ENCODE peak calls at places on chromosome 10, in ten cellular contexts. One of them, this sample, is unnamed.
A peak's percentile ranks its signal among the peaks of the same experiment; 100 is the strongest.

GRCh38 chr10:131546086-131546810 is 234.7 kb upstream of the TCERG1L start:
- DNase-seq in neural progenitor cell: no peak
- DNase-seq in body of pancreas: no peak
- DNase-seq in right lobe of liver: no peak
- DNase-seq in astrocyte of the spinal cord: no peak
- DNase-seq in fibroblast of the aortic adventitia: no peak
- DNase-seq in fibroblast of lung: no peak
- DNase-seq in adipocyte: no peak
- DNase-seq in astrocyte: no peak
- DNase-seq in CD8-positive, alpha-beta memory T cell: no peak
- DNase-seq in this sample: no peak

GRCh38 chr10:124992462-124993344 is 50.8 kb downstream of the ZRANB1 start:
- DNase-seq in neural progenitor cell: peak; percentile 70
- DNase-seq in body of pancreas: peak; percentile 77
- DNase-seq in right lobe of liver: peak; percentile 72
- DNase-seq in astrocyte of the spinal cord: peak; percentile 72
- DNase-seq in fibroblast of the aortic adventitia: peak; percentile 75
- DNase-seq in fibroblast of lung: peak; percentile 68
- DNase-seq in adipocyte: peak; percentile 77
- DNase-seq in astrocyte: peak; percentile 38
- DNase-seq in CD8-positive, alpha-beta memory T cell: no peak
- DNase-seq in this sample: no peak

GRCh38 chr10:79223346-79224048 is 123.8 kb upstream of the PPIF start:
- DNase-seq in neural progenitor cell: peak; percentile 53
- DNase-seq in body of pancreas: peak; percentile 71
- DNase-seq in right lobe of liver: no peak
- DNase-seq in astrocyte of the spinal cord: peak; percentile 69
- DNase-seq in fibroblast of the aortic adventitia: peak; percentile 75
- DNase-seq in fibroblast of lung: peak; percentile 82
- DNase-seq in adipocyte: no peak
- DNase-seq in astrocyte: peak; percentile 80
- DNase-seq in CD8-positive, alpha-beta memory T cell: no peak
- DNase-seq in this sample: peak; percentile 75

GRCh38 chr10:18071591-18071990 is 68.6 kb upstream of the CACNB2 start:
- DNase-seq in neural progenitor cell: no peak
- DNase-seq in body of pancreas: no peak
- DNase-seq in right lobe of liver: no peak
- DNase-seq in astrocyte of the spinal cord: no peak
- DNase-seq in fibroblast of the aortic adventitia: peak; percentile 20
- DNase-seq in fibroblast of lung: no peak
- DNase-seq in adipocyte: no peak
- DNase-seq in astrocyte: peak; percentile 39
- DNase-seq in CD8-positive, alpha-beta memory T cell: no peak
- DNase-seq in this sample: no peak

GRCh38 chr10:28503114-28503513 is 29.8 kb upstream of the WAC start:
- DNase-seq in neural progenitor cell: no peak
- DNase-seq in body of pancreas: peak; percentile 32
- DNase-seq in right lobe of liver: no peak
- DNase-seq in astrocyte of the spinal cord: peak; percentile 27
- DNase-seq in fibroblast of the aortic adventitia: peak; percentile 6
- DNase-seq in fibroblast of lung: no peak
- DNase-seq in adipocyte: no peak
- DNase-seq in astrocyte: no peak
- DNase-seq in CD8-positive, alpha-beta memory T cell: no peak
- DNase-seq in this sample: no peak

GRCh38 chr10:17290226-17290625 is 62.2 kb downstream of the VIM start:
- DNase-seq in neural progenitor cell: peak; percentile 41
- DNase-seq in body of pancreas: peak; percentile 18
- DNase-seq in right lobe of liver: no peak
- DNase-seq in astrocyte of the spinal cord: peak; percentile 9
- DNase-seq in fibroblast of the aortic adventitia: peak; percentile 36
- DNase-seq in fibroblast of lung: peak; percentile 46
- DNase-seq in adipocyte: peak; percentile 8
- DNase-seq in astrocyte: peak; percentile 2
- DNase-seq in CD8-positive, alpha-beta memory T cell: no peak
- DNase-seq in this sample: no peak

GRCh38 chr10:110074986-110075664 is 67.3 kb downstream of the ADD3 start:
- DNase-seq in neural progenitor cell: no peak
- DNase-seq in body of pancreas: no peak
- DNase-seq in right lobe of liver: no peak
- DNase-seq in astrocyte of the spinal cord: peak; percentile 84
- DNase-seq in fibroblast of the aortic adventitia: peak; percentile 94
- DNase-seq in fibroblast of lung: peak; percentile 87
- DNase-seq in adipocyte: peak; percentile 91
- DNase-seq in astrocyte: peak; percentile 80
- DNase-seq in CD8-positive, alpha-beta memory T cell: no peak
- DNase-seq in this sample: peak; percentile 83

GRCh38 chr10:110336111-110336721 is 31.5 kb upstream of the SMNDC1 start:
- DNase-seq in neural progenitor cell: peak; percentile 78
- DNase-seq in body of pancreas: no peak
- DNase-seq in right lobe of liver: no peak
- DNase-seq in astrocyte of the spinal cord: peak; percentile 98
- DNase-seq in fibroblast of the aortic adventitia: peak; percentile 99
- DNase-seq in fibroblast of lung: peak; percentile 98
- DNase-seq in adipocyte: peak; percentile 98
- DNase-seq in astrocyte: peak; percentile 99
- DNase-seq in CD8-positive, alpha-beta memory T cell: no peak
- DNase-seq in this sample: peak; percentile 97

GRCh38 chr10:89563861-89564478 is 28.6 kb upstream of the SLC16A12 start:
- DNase-seq in neural progenitor cell: peak; percentile 55
- DNase-seq in body of pancreas: no peak
- DNase-seq in right lobe of liver: no peak
- DNase-seq in astrocyte of the spinal cord: peak; percentile 59
- DNase-seq in fibroblast of the aortic adventitia: peak; percentile 71
- DNase-seq in fibroblast of lung: peak; percentile 71
- DNase-seq in adipocyte: peak; percentile 81
- DNase-seq in astrocyte: peak; percentile 18
- DNase-seq in CD8-positive, alpha-beta memory T cell: peak; percentile 2
- DNase-seq in this sample: no peak

GRCh38 chr10:30793093-30793492 is 163.5 kb upstream of the LYZL2 start:
- DNase-seq in neural progenitor cell: no peak
- DNase-seq in body of pancreas: no peak
- DNase-seq in right lobe of liver: no peak
- DNase-seq in astrocyte of the spinal cord: no peak
- DNase-seq in fibroblast of the aortic adventitia: no peak
- DNase-seq in fibroblast of lung: no peak
- DNase-seq in adipocyte: no peak
- DNase-seq in astrocyte: no peak
- DNase-seq in CD8-positive, alpha-beta memory T cell: no peak
- DNase-seq in this sample: no peak

GRCh38 chr10:18690541-18690940 is 31.3 kb downstream of the ARL5B start:
- DNase-seq in neural progenitor cell: no peak
- DNase-seq in body of pancreas: no peak
- DNase-seq in right lobe of liver: no peak
- DNase-seq in astrocyte of the spinal cord: no peak
- DNase-seq in fibroblast of the aortic adventitia: no peak
- DNase-seq in fibroblast of lung: no peak
- DNase-seq in adipocyte: no peak
- DNase-seq in astrocyte: no peak
- DNase-seq in CD8-positive, alpha-beta memory T cell: no peak
- DNase-seq in this sample: no peak

GRCh38 chr10:8378198-8378983 is 323.9 kb downstream of the GATA3 start:
- DNase-seq in neural progenitor cell: peak; percentile 16
- DNase-seq in body of pancreas: no peak
- DNase-seq in right lobe of liver: no peak
- DNase-seq in astrocyte of the spinal cord: no peak
- DNase-seq in fibroblast of the aortic adventitia: no peak
- DNase-seq in fibroblast of lung: no peak
- DNase-seq in adipocyte: no peak
- DNase-seq in astrocyte: no peak
- DNase-seq in CD8-positive, alpha-beta memory T cell: no peak
- DNase-seq in this sample: no peak

GRCh38 chr10:119030421-119031250 is 1.1 kb downstream of the NANOS1 start:
- DNase-seq in neural progenitor cell: peak; percentile 89
- DNase-seq in body of pancreas: peak; percentile 46
- DNase-seq in right lobe of liver: peak; percentile 59
- DNase-seq in astrocyte of the spinal cord: peak; percentile 49
- DNase-seq in fibroblast of the aortic adventitia: peak; percentile 40
- DNase-seq in fibroblast of lung: peak; percentile 55
- DNase-seq in adipocyte: peak; percentile 57
- DNase-seq in astrocyte: peak; percentile 42
- DNase-seq in CD8-positive, alpha-beta memory T cell: peak; percentile 12
- DNase-seq in this sample: no peak

GRCh38 chr10:114544045-114544659 is 113.9 kb downstream of the ABLIM1 start:
- DNase-seq in neural progenitor cell: no peak
- DNase-seq in body of pancreas: no peak
- DNase-seq in right lobe of liver: no peak
- DNase-seq in astrocyte of the spinal cord: no peak
- DNase-seq in fibroblast of the aortic adventitia: no peak
- DNase-seq in fibroblast of lung: no peak
- DNase-seq in adipocyte: no peak
- DNase-seq in astrocyte: no peak
- DNase-seq in CD8-positive, alpha-beta memory T cell: peak; percentile 63
- DNase-seq in this sample: no peak

DNA sequence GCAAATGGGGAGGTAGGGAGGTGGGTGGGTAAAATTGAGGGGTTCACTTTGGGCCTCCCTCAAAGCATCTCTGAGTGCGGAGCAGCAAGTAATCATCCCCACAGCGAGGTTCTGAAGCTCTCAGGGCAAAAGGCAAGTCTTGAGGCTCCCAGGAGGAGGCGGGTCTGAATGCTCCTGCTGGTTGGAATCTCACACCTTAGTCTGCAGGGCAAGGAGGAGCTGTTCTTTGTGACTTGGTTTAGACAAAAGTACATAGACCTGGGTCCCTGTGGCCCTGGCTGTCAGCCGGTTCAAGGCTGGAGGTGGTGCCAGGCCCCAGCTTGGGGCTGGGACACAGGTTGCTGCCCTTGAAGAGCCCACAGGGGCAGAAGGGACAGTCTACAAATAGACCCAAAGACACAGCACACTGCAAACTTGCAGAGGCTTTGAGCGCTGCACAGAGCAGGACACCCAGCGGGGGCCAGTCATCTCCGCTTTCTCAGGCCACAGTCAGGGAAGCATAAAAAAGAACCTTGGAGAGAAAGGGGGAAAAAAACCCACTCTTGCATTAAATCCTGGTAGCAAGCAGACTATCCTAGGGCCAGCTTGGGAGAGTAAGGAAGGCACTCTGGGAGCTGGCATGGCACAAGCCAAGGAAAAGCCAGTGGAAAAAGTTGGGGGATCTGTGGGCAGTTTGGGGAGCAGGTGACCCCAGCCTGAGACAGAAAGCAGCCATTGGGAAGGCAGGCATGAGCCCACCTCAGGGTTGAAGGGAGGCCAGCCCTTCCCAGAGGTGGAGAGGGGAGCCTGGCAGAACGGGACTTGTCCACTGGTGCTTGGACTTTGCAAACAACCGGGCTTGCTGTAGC is 928 bp upstream of the C10orf71 start:
- DNase-seq in neural progenitor cell: peak; percentile 31
- DNase-seq in body of pancreas: no peak
- DNase-seq in right lobe of liver: no peak
- DNase-seq in astrocyte of the spinal cord: no peak
- DNase-seq in fibroblast of the aortic adventitia: no peak
- DNase-seq in fibroblast of lung: no peak
- DNase-seq in adipocyte: no peak
- DNase-seq in astrocyte: no peak
- DNase-seq in CD8-positive, alpha-beta memory T cell: no peak
- DNase-seq in this sample: no peak
- H3K4me3 ChIP-seq in neural progenitor cell: no peak overlapping the region
- H3K4me3 ChIP-seq in body of pancreas: no peak overlapping the region
- H3K4me3 ChIP-seq in right lobe of liver: no peak overlapping the region
- H3K4me3 ChIP-seq in astrocyte of the spinal cord: no peak overlapping the region
- H3K4me3 ChIP-seq in fibroblast of the aortic adventitia: no peak overlapping the region
- H3K4me3 ChIP-seq in fibroblast of lung: no peak overlapping the region
- H3K4me3 ChIP-seq in adipocyte: no peak overlapping the region
- H3K4me3 ChIP-seq in astrocyte: no peak overlapping the region
- H3K4me3 ChIP-seq in CD8-positive, alpha-beta memory T cell: no peak overlapping the region
- H3K4me3 ChIP-seq in this sample: no peak overlapping the region

GRCh38 chr10:32962541-32962940 is 4.5 kb upstream of the ITGB1 start:
- DNase-seq in neural progenitor cell: no peak
- DNase-seq in body of pancreas: no peak
- DNase-seq in right lobe of liver: no peak
- DNase-seq in astrocyte of the spinal cord: no peak
- DNase-seq in fibroblast of the aortic adventitia: no peak
- DNase-seq in fibroblast of lung: no peak
- DNase-seq in adipocyte: no peak
- DNase-seq in astrocyte: peak; percentile 69
- DNase-seq in CD8-positive, alpha-beta memory T cell: no peak
- DNase-seq in this sample: no peak

GRCh38 chr10:32960022-32960421 is 2.0 kb upstream of the ITGB1 start:
- DNase-seq in neural progenitor cell: no peak
- DNase-seq in body of pancreas: no peak
- DNase-seq in right lobe of liver: no peak
- DNase-seq in astrocyte of the spinal cord: no peak
- DNase-seq in fibroblast of the aortic adventitia: no peak
- DNase-seq in fibroblast of lung: peak; percentile 43
- DNase-seq in adipocyte: no peak
- DNase-seq in astrocyte: no peak
- DNase-seq in CD8-positive, alpha-beta memory T cell: no peak
- DNase-seq in this sample: no peak

GRCh38 chr10:32963102-32963501 is 5.1 kb upstream of the ITGB1 start:
- DNase-seq in neural progenitor cell: no peak
- DNase-seq in body of pancreas: no peak
- DNase-seq in right lobe of liver: no peak
- DNase-seq in astrocyte of the spinal cord: peak; percentile 74
- DNase-seq in fibroblast of the aortic adventitia: peak; percentile 88
- DNase-seq in fibroblast of lung: peak; percentile 91
- DNase-seq in adipocyte: peak; percentile 83
- DNase-seq in astrocyte: peak; percentile 87
- DNase-seq in CD8-positive, alpha-beta memory T cell: no peak
- DNase-seq in this sample: peak; percentile 44

GRCh38 chr10:32961343-32961891 is 3.4 kb upstream of the ITGB1 start:
- DNase-seq in neural progenitor cell: no peak
- DNase-seq in body of pancreas: no peak
- DNase-seq in right lobe of liver: no peak
- DNase-seq in astrocyte of the spinal cord: no peak
- DNase-seq in fibroblast of the aortic adventitia: no peak
- DNase-seq in fibroblast of lung: no peak
- DNase-seq in adipocyte: no peak
- DNase-seq in astrocyte: no peak
- DNase-seq in CD8-positive, alpha-beta memory T cell: no peak
- DNase-seq in this sample: no peak

GRCh38 chr10:32961892-32962369 is 3.9 kb upstream of the ITGB1 start:
- DNase-seq in neural progenitor cell: no peak
- DNase-seq in body of pancreas: no peak
- DNase-seq in right lobe of liver: no peak
- DNase-seq in astrocyte of the spinal cord: peak; percentile 90
- DNase-seq in fibroblast of the aortic adventitia: peak; percentile 89
- DNase-seq in fibroblast of lung: peak; percentile 90
- DNase-seq in adipocyte: peak; percentile 93
- DNase-seq in astrocyte: peak; percentile 92
- DNase-seq in CD8-positive, alpha-beta memory T cell: no peak
- DNase-seq in this sample: peak; percentile 81
- H3K4me3 ChIP-seq in neural progenitor cell: no peak overlapping the region
- H3K4me3 ChIP-seq in body of pancreas: no peak overlapping the region
- H3K4me3 ChIP-seq in right lobe of liver: no peak overlapping the region
- H3K4me3 ChIP-seq in astrocyte of the spinal cord: no peak overlapping the region
- H3K4me3 ChIP-seq in fibroblast of the aortic adventitia: peak overlapping the region; percentile 36
- H3K4me3 ChIP-seq in fibroblast of lung: peak overlapping the region; percentile 35
- H3K4me3 ChIP-seq in adipocyte: peak overlapping the region; percentile 32
- H3K4me3 ChIP-seq in astrocyte: peak overlapping the region; percentile 30
- H3K4me3 ChIP-seq in CD8-positive, alpha-beta memory T cell: no peak overlapping the region
- H3K4me3 ChIP-seq in this sample: no peak overlapping the region

GRCh38 chr10:129962558-129963075 is 1.5 kb downstream of the EBF3 start:
- DNase-seq in neural progenitor cell: no peak
- DNase-seq in body of pancreas: no peak
- DNase-seq in right lobe of liver: no peak
- DNase-seq in astrocyte of the spinal cord: no peak
- DNase-seq in fibroblast of the aortic adventitia: no peak
- DNase-seq in fibroblast of lung: no peak
- DNase-seq in adipocyte: no peak
- DNase-seq in astrocyte: no peak
- DNase-seq in CD8-positive, alpha-beta memory T cell: no peak
- DNase-seq in this sample: no peak
- H3K4me3 ChIP-seq in neural progenitor cell: peak overlapping the region; percentile 51
- H3K4me3 ChIP-seq in body of pancreas: no peak overlapping the region
- H3K4me3 ChIP-seq in right lobe of liver: peak overlapping the region; percentile 39
- H3K4me3 ChIP-seq in astrocyte of the spinal cord: peak overlapping the region; percentile 43
- H3K4me3 ChIP-seq in fibroblast of the aortic adventitia: peak overlapping the region; percentile 74
- H3K4me3 ChIP-seq in fibroblast of lung: peak overlapping the region; percentile 48
- H3K4me3 ChIP-seq in adipocyte: peak overlapping the region; percentile 94
- H3K4me3 ChIP-seq in astrocyte: peak overlapping the region; percentile 44
- H3K4me3 ChIP-seq in CD8-positive, alpha-beta memory T cell: peak overlapping the region; percentile 5
- H3K4me3 ChIP-seq in this sample: peak overlapping the region; percentile 67

GRCh38 chr10:70455213-70455630 is 13.7 kb upstream of the NODAL start:
- DNase-seq in neural progenitor cell: no peak
- DNase-seq in body of pancreas: no peak
- DNase-seq in right lobe of liver: no peak
- DNase-seq in astrocyte of the spinal cord: no peak
- DNase-seq in fibroblast of the aortic adventitia: no peak
- DNase-seq in fibroblast of lung: no peak
- DNase-seq in adipocyte: no peak
- DNase-seq in astrocyte: no peak
- DNase-seq in CD8-positive, alpha-beta memory T cell: no peak
- DNase-seq in this sample: no peak
- H3K4me3 ChIP-seq in neural progenitor cell: no peak overlapping the region
- H3K4me3 ChIP-seq in body of pancreas: no peak overlapping the region
- H3K4me3 ChIP-seq in right lobe of liver: no peak overlapping the region
- H3K4me3 ChIP-seq in astrocyte of the spinal cord: no peak overlapping the region
- H3K4me3 ChIP-seq in fibroblast of the aortic adventitia: no peak overlapping the region
- H3K4me3 ChIP-seq in fibroblast of lung: no peak overlapping the region
- H3K4me3 ChIP-seq in adipocyte: no peak overlapping the region
- H3K4me3 ChIP-seq in astrocyte: no peak overlapping the region
- H3K4me3 ChIP-seq in CD8-positive, alpha-beta memory T cell: no peak overlapping the region
- H3K4me3 ChIP-seq in this sample: no peak overlapping the region